ENCODE peak calls at places on chromosomes 11 and 22, in eight cellular contexts. J, W, M, X, Q, S, B and Y are unnamed samples.

GRCh38 chr11:134536677-134537076 is 124.6 kb upstream of the B3GAT1 start:
- DNase-seq in M (no peak), X (no peak), B (no peak), J (no peak), Q (no peak), S (no peak), W (no peak), Y (no peak)

GRCh38 chr11:35529971-35530495 is 4.6 kb upstream of the PAMR1 start:
- DNase-seq in B (no peak), M (no peak), S (peak; percentile 65), Q (no peak), J (peak; percentile 98), X (peak; percentile 91), W (no peak), Y (no peak)

GRCh38 chr11:124834526-124835190 is 30.6 kb upstream of the ROBO3 start:
- DNase-seq in W (no peak), Q (no peak), B (no peak), X (no peak), M (no peak), S (no peak), J (no peak), Y (no peak)

GRCh38 chr22:30038219-30038618 is 42.0 kb upstream of the HORMAD2 start:
- DNase-seq in W (no peak), S (peak; percentile 32), B (no peak), M (no peak), Q (peak; percentile 64), X (peak; percentile 94), J (peak; percentile 71), Y (no peak)

GRCh38 chr22:35418088-35418487 is 18.1 kb downstream of the MCM5 start:
- DNase-seq in M (no peak), W (no peak), Q (no peak), S (no peak), B (no peak), J (peak; percentile 57), X (no peak), Y (no peak)

GRCh38 chr11:45920531-45921477 is 1.7 kb upstream of the LARGE2 start:
- DNase-seq in M (no peak), X (no peak), S (no peak), Q (no peak), B (no peak), J (no peak), W (no peak), Y (no peak)

GRCh38 chr22:24938741-24939341 is 7.7 kb downstream of the LHFPL7 start:
- DNase-seq in Q (no peak), B (no peak), X (peak; percentile 67), M (peak; percentile 59), W (peak; percentile 23), J (peak; percentile 25), S (peak; percentile 46), Y (no peak)

GRCh38 chr11:118211006-118211405 is 13.8 kb downstream of the JAML start:
- DNase-seq in X (no peak), J (no peak), S (no peak), W (no peak), B (no peak), M (no peak), Q (no peak), Y (no peak)

DNA sequence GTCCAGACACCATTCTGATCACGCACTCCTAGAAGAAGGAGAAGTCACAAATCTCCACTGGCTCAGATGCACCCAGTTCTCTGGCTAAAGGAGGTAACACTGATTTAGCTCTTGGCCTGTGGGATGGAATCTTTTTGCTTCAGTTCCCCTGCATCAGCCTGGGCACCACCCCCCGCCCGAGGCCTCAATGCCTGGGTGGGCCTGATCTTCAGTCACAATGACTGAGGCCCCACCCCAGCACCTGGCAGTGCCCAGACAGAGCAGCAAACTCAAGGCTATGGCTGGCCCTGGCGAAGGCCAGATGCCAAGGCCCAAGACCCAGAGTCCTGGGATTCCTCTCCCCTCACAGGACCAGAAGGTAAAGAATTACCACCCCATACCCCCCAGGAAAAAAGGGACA is 5.0 kb downstream of the CYB561A3 start:
- DNase-seq in Q (no peak), J (no peak), B (no peak), X (no peak), S (no peak), M (peak; percentile 44), W (no peak), Y (no peak)
- H3K4me3 ChIP-seq in Q (no peak overlapping the region), J (no peak overlapping the region), B (no peak overlapping the region), X (no peak overlapping the region), S (no peak overlapping the region), M (peak overlapping the region; percentile 55), W (no peak overlapping the region), Y (no peak overlapping the region)

DNA sequence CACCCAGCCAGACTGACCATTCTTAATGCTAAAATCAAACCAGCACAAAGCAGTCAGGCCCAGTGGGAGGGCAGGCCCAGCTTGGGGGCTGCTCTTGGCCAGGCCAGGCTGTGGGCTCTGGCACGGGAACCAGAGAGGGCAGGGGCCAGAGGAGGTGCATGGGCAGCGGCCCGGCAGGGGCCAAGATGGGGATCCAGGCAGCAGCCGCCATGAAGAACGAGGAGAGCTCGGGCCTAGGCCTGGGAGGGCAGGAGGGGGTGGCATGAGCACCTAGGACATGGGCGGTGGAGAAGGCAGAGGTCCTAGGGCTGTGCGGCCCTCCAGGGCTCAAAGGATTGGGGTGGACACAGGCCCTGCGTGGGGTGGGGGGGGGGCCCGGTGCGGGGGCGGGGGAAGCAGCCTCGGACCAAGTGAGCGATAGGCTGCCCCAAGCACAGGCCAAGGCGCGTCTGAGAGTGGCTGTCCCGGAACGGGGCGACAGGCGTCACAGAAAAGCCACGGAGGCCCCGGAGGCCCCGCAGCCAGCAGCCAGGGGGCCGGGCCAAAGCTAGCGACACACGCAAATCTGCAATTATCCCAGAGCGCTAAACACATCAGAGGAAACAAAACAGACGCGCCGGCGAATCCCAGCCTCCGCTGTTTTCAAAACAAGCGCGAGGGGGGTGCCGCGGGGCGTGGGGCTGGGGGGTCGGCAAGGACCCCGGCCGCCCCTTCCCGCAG is 8.3 kb downstream of the PLXNB2 start:
- DNase-seq in W (no peak), X (no peak), Q (peak; percentile 58), S (peak; percentile 85), B (no peak), J (peak; percentile 11), M (no peak), Y (peak; percentile 80)
- H3K4me3 ChIP-seq in W (peak overlapping the region; percentile 18), X (no peak overlapping the region), Q (peak overlapping the region; percentile 50), S (peak overlapping the region; percentile 28), B (no peak overlapping the region), J (no peak overlapping the region), M (peak overlapping the region; percentile 55), Y (no peak overlapping the region)

GRCh38 chr11:119422505-119423416 is at the start of gene THY1:
- DNase-seq in W (peak; percentile 38), Q (no peak), M (no peak), B (no peak), X (no peak), J (peak; percentile 64), S (peak; percentile 14), Y (no peak)

GRCh38 chr11:119420631-119421030 is 2.3 kb downstream of the THY1 start:
- DNase-seq in J (no peak), W (no peak), X (no peak), S (no peak), Q (no peak), M (no peak), B (no peak), Y (no peak)

GRCh38 chr11:119419834-119420492 is 3.0 kb downstream of the THY1 start:
- DNase-seq in Q (no peak), X (no peak), W (no peak), M (no peak), J (no peak), S (no peak), B (no peak), Y (no peak)

GRCh38 chr11:119421941-119422504 is 949 bp downstream of the THY1 start:
- DNase-seq in B (no peak), Q (no peak), J (peak; percentile 24), S (peak; percentile 25), M (no peak), W (peak; percentile 28), X (no peak), Y (no peak)

GRCh38 chr11:119421351-119421750 is 1.6 kb downstream of the THY1 start:
- DNase-seq in W (no peak), S (no peak), B (no peak), Q (no peak), X (no peak), J (peak; percentile 62), M (no peak), Y (no peak)
- H3K4me3 ChIP-seq in W (no peak overlapping the region), S (no peak overlapping the region), B (no peak overlapping the region), Q (peak overlapping the region; percentile 41), X (no peak overlapping the region), J (peak overlapping the region; percentile 77), M (no peak overlapping the region), Y (no peak overlapping the region)

GRCh38 chr11:6321356-6321755 is 1.1 kb upstream of the CAVIN3 start:
- DNase-seq in J (no peak), Q (no peak), M (no peak), W (no peak), S (no peak), X (no peak), B (no peak), Y (no peak)

GRCh38 chr11:6319001-6319878 is 1.1 kb downstream of the CAVIN3 start:
- DNase-seq in B (peak; percentile 33), W (peak; percentile 46), J (peak; percentile 34), X (peak; percentile 64), Q (peak; percentile 40), M (no peak), S (no peak), Y (peak; percentile 22)

GRCh38 chr11:6321961-6322362 is 1.7 kb upstream of the CAVIN3 start:
- DNase-seq in B (no peak), J (peak; percentile 82), S (peak; percentile 75), W (no peak), X (peak; percentile 38), M (no peak), Q (no peak), Y (no peak)

GRCh38 chr11:6320411-6321207 is at the start of gene CAVIN3:
- DNase-seq in X (peak; percentile 89), Q (peak; percentile 70), J (peak; percentile 85), M (no peak), S (peak; percentile 94), W (peak; percentile 82), B (peak; percentile 82), Y (peak; percentile 79)

DNA sequence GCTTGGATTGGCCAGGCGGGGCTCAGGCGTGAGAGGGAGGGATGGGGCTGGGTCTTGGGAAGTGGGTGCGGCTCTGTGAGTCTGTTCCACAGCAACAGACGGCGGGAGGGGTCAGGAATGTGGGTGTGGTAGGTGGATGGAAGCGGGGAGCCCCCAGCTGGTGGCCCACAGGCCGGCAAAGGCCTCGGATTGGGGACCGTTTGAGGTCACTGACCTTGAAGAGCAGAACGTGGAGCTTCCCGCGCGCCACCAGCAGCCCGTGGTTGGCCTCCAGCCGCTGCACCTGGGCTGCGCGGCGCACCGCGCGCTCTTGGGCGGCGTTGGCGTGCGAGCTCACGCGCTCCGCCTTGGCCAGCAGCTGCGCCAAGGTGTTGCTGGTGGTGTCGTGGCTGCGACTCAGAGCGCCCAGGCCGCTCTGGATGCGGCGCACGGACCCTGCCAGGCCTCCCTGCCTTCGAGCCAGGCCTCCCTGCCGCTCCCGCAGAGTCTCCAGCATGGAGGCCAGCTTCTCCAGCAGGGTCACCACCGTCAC is 356 bp downstream of the CAVIN3 start:
- DNase-seq in B (peak; percentile 96), M (no peak), W (peak; percentile 94), X (peak; percentile 94), Q (peak; percentile 86), S (peak; percentile 91), J (peak; percentile 91), Y (peak; percentile 77)
- H3K4me3 ChIP-seq in B (peak overlapping the region; percentile 68), M (no peak overlapping the region), W (peak overlapping the region; percentile 57), X (peak overlapping the region; percentile 73), Q (peak overlapping the region; percentile 70), S (peak overlapping the region; percentile 76), J (peak overlapping the region; percentile 69), Y (peak overlapping the region; percentile 6)

GRCh38 chr11:57599381-57599780 is 1.9 kb downstream of the SERPING1 start:
- DNase-seq in B (no peak), M (no peak), W (no peak), J (no peak), X (peak; percentile 16), Q (no peak), S (peak; percentile 9), Y (no peak)
- H3K4me3 ChIP-seq in B (no peak overlapping the region), M (no peak overlapping the region), W (no peak overlapping the region), J (peak overlapping the region; percentile 57), X (peak overlapping the region; percentile 67), Q (peak overlapping the region; percentile 54), S (no peak overlapping the region), Y (no peak overlapping the region)